ENCODE peak calls at places on chromosome 11, in six cellular contexts. One of them, this sample, is unnamed.

GRCh38 chr11:103862827-103863213 is 173.6 kb upstream of the DDI1 start:
- DNase-seq in left lung: no peak
- DNase-seq in MM.1S: no peak
- DNase-seq in endodermal cell: peak
- DNase-seq in ovary: no peak
- DNase-seq in thoracic aorta: no peak
- DNase-seq in this sample: no peak

GRCh38 chr11:112837162-112837826 is 123.9 kb upstream of the NCAM1 start:
- DNase-seq in MM.1S: no peak
- DNase-seq in left lung: no peak
- DNase-seq in thoracic aorta: no peak
- DNase-seq in ovary: no peak
- DNase-seq in endodermal cell: peak
- DNase-seq in this sample: no peak

GRCh38 chr11:44993971-44994705 is 43.5 kb upstream of the TP53I11 start:
- DNase-seq in left lung: no peak
- DNase-seq in ovary: no peak
- DNase-seq in MM.1S: no peak
- DNase-seq in thoracic aorta: no peak
- DNase-seq in endodermal cell: peak
- DNase-seq in this sample: no peak

GRCh38 chr11:110096369-110096976 is 3.3 kb downstream of the ZC3H12C start:
- DNase-seq in left lung: no peak
- DNase-seq in MM.1S: no peak
- DNase-seq in thoracic aorta: no peak
- DNase-seq in endodermal cell: no peak
- DNase-seq in ovary: no peak
- DNase-seq in this sample: no peak

GRCh38 chr11:72896431-72896830 is 82.2 kb downstream of the ATG16L2 start:
- DNase-seq in thoracic aorta: no peak
- DNase-seq in MM.1S: no peak
- DNase-seq in left lung: no peak
- DNase-seq in endodermal cell: no peak
- DNase-seq in ovary: no peak
- DNase-seq in this sample: no peak

GRCh38 chr11:66559141-66559861 is 9.1 kb downstream of the CTSF start:
- DNase-seq in left lung: no peak
- DNase-seq in thoracic aorta: no peak
- DNase-seq in MM.1S: no peak
- DNase-seq in endodermal cell: no peak
- DNase-seq in ovary: peak
- DNase-seq in this sample: no peak

GRCh38 chr11:70530629-70531185 is 132.4 kb downstream of the CTTN start:
- DNase-seq in ovary: no peak
- DNase-seq in endodermal cell: no peak
- DNase-seq in thoracic aorta: no peak
- DNase-seq in left lung: no peak
- DNase-seq in MM.1S: no peak
- DNase-seq in this sample: peak

GRCh38 chr11:122678406-122678805 is 22.9 kb downstream of the UBASH3B start:
- DNase-seq in ovary: no peak
- DNase-seq in MM.1S: no peak
- DNase-seq in thoracic aorta: no peak
- DNase-seq in endodermal cell: no peak
- DNase-seq in left lung: no peak
- DNase-seq in this sample: no peak

GRCh38 chr11:134949716-134950115 is 537.7 kb upstream of the B3GAT1 start:
- DNase-seq in MM.1S: no peak
- DNase-seq in ovary: no peak
- DNase-seq in left lung: no peak
- DNase-seq in endodermal cell: no peak
- DNase-seq in thoracic aorta: no peak
- DNase-seq in this sample: no peak

GRCh38 chr11:8683115-8683807 is 669 bp downstream of the RPL27A start:
- DNase-seq in MM.1S: peak
- DNase-seq in endodermal cell: no peak
- DNase-seq in thoracic aorta: no peak
- DNase-seq in left lung: no peak
- DNase-seq in ovary: no peak
- DNase-seq in this sample: peak

GRCh38 chr11:103601230-103601846 is 435.1 kb upstream of the DDI1 start:
- DNase-seq in endodermal cell: peak
- DNase-seq in thoracic aorta: no peak
- DNase-seq in ovary: no peak
- DNase-seq in MM.1S: peak
- DNase-seq in left lung: no peak
- DNase-seq in this sample: no peak

GRCh38 chr11:133833899-133834296 is 11.4 kb downstream of the SPATA19 start:
- DNase-seq in left lung: no peak
- DNase-seq in endodermal cell: no peak
- DNase-seq in MM.1S: no peak
- DNase-seq in thoracic aorta: no peak
- DNase-seq in ovary: no peak
- DNase-seq in this sample: no peak

GRCh38 chr11:63567044-63567840 is 4.1 kb upstream of the PLAAT2 start:
- DNase-seq in ovary: peak
- DNase-seq in thoracic aorta: no peak
- DNase-seq in MM.1S: peak
- DNase-seq in endodermal cell: no peak
- DNase-seq in left lung: no peak
- DNase-seq in this sample: no peak

GRCh38 chr11:19746081-19746480 is 33.4 kb downstream of the NAV2 start:
- DNase-seq in MM.1S: no peak
- DNase-seq in left lung: no peak
- DNase-seq in ovary: no peak
- DNase-seq in endodermal cell: no peak
- DNase-seq in thoracic aorta: no peak
- DNase-seq in this sample: no peak

GRCh38 chr11:44948155-44948554 is 2.5 kb downstream of the TP53I11 start:
- DNase-seq in endodermal cell: no peak
- DNase-seq in left lung: no peak
- DNase-seq in ovary: no peak
- DNase-seq in MM.1S: no peak
- DNase-seq in thoracic aorta: no peak
- DNase-seq in this sample: no peak

GRCh38 chr11:111406589-111406988 is 27.5 kb upstream of the POU2AF1 start:
- DNase-seq in endodermal cell: no peak
- DNase-seq in MM.1S: no peak
- DNase-seq in ovary: no peak
- DNase-seq in thoracic aorta: no peak
- DNase-seq in left lung: no peak
- DNase-seq in this sample: no peak

GRCh38 chr11:1415631-1416030 is 25.9 kb downstream of the BRSK2 start:
- DNase-seq in thoracic aorta: no peak
- DNase-seq in ovary: no peak
- DNase-seq in endodermal cell: no peak
- DNase-seq in left lung: no peak
- DNase-seq in MM.1S: no peak
- DNase-seq in this sample: no peak

GRCh38 chr11:14132312-14132711 is 169.8 kb downstream of the SPON1 start:
- DNase-seq in left lung: no peak
- DNase-seq in MM.1S: no peak
- DNase-seq in endodermal cell: no peak
- DNase-seq in thoracic aorta: no peak
- DNase-seq in ovary: no peak
- DNase-seq in this sample: no peak

GRCh38 chr11:129815596-129816461 is at the start of gene TMEM45B:
- DNase-seq in endodermal cell: peak
- DNase-seq in ovary: no peak
- DNase-seq in MM.1S: no peak
- DNase-seq in left lung: peak
- DNase-seq in thoracic aorta: no peak
- DNase-seq in this sample: peak

GRCh38 chr11:86497310-86497709 is 122.6 kb downstream of the CCDC81 start:
- DNase-seq in MM.1S: no peak
- DNase-seq in left lung: no peak
- DNase-seq in endodermal cell: no peak
- DNase-seq in ovary: no peak
- DNase-seq in thoracic aorta: no peak
- DNase-seq in this sample: no peak

GRCh38 chr11:5384335-5384734 is 723 bp downstream of the OR51M1 start:
- DNase-seq in left lung: no peak
- DNase-seq in thoracic aorta: no peak
- DNase-seq in ovary: no peak
- DNase-seq in MM.1S: no peak
- DNase-seq in endodermal cell: no peak
- DNase-seq in this sample: no peak

GRCh38 chr11:5383576-5383975 is at the start of gene OR51M1:
- DNase-seq in ovary: no peak
- DNase-seq in left lung: no peak
- DNase-seq in MM.1S: no peak
- DNase-seq in endodermal cell: peak
- DNase-seq in thoracic aorta: no peak
- DNase-seq in this sample: no peak

GRCh38 chr11:5380740-5381342 is 2.8 kb upstream of the OR51M1 start:
- DNase-seq in endodermal cell: peak
- DNase-seq in ovary: no peak
- DNase-seq in thoracic aorta: no peak
- DNase-seq in left lung: peak
- DNase-seq in MM.1S: peak
- DNase-seq in this sample: no peak
- TF ChIP-seq CTCF in endodermal cell: peak
- TF ChIP-seq CTCF in ovary: no peak
- TF ChIP-seq CTCF in thoracic aorta: peak
- TF ChIP-seq CTCF in left lung: peak
- TF ChIP-seq CTCF in MM.1S: peak
- TF ChIP-seq CTCF in this sample: peak

GRCh38 chr11:124869331-124869730 is 4.1 kb downstream of the ROBO3 start:
- DNase-seq in ovary: no peak
- DNase-seq in thoracic aorta: no peak
- DNase-seq in MM.1S: no peak
- DNase-seq in left lung: no peak
- DNase-seq in endodermal cell: peak
- DNase-seq in this sample: no peak
- H3K4me3 ChIP-seq in ovary: no peak
- H3K4me3 ChIP-seq in thoracic aorta: no peak
- H3K4me3 ChIP-seq in MM.1S: no peak
- H3K4me3 ChIP-seq in left lung: no peak
- H3K4me3 ChIP-seq in endodermal cell: no peak
- H3K4me3 ChIP-seq in this sample: no peak

GRCh38 chr11:125345706-125346561 is 150.1 kb downstream of the FEZ1 start:
- DNase-seq in left lung: peak
- DNase-seq in ovary: peak
- DNase-seq in thoracic aorta: peak
- DNase-seq in endodermal cell: peak
- DNase-seq in MM.1S: peak
- DNase-seq in this sample: peak
- H3K27ac ChIP-seq in left lung: no peak
- H3K27ac ChIP-seq in ovary: peak
- H3K27ac ChIP-seq in thoracic aorta: peak
- H3K27ac ChIP-seq in endodermal cell: peak
- H3K27ac ChIP-seq in MM.1S: no peak
- H3K27ac ChIP-seq in this sample: peak

GRCh38 chr11:78418584-78419211 is 1.1 kb upstream of the GAB2 start:
- DNase-seq in MM.1S: no peak
- DNase-seq in thoracic aorta: no peak
- DNase-seq in ovary: no peak
- DNase-seq in endodermal cell: no peak
- DNase-seq in left lung: no peak
- DNase-seq in this sample: no peak

GRCh38 chr11:78416285-78417174 is 1.1 kb downstream of the GAB2 start:
- DNase-seq in endodermal cell: peak
- DNase-seq in ovary: peak
- DNase-seq in thoracic aorta: peak
- DNase-seq in MM.1S: peak
- DNase-seq in left lung: peak
- DNase-seq in this sample: peak

GRCh38 chr11:78417175-78417887 is at the start of gene GAB2:
- DNase-seq in thoracic aorta: no peak
- DNase-seq in left lung: peak
- DNase-seq in MM.1S: peak
- DNase-seq in endodermal cell: peak
- DNase-seq in ovary: no peak
- DNase-seq in this sample: no peak

GRCh38 chr11:78419327-78419726 is 1.7 kb upstream of the GAB2 start:
- DNase-seq in MM.1S: no peak
- DNase-seq in ovary: peak
- DNase-seq in left lung: peak
- DNase-seq in thoracic aorta: no peak
- DNase-seq in endodermal cell: no peak
- DNase-seq in this sample: no peak

DNA sequence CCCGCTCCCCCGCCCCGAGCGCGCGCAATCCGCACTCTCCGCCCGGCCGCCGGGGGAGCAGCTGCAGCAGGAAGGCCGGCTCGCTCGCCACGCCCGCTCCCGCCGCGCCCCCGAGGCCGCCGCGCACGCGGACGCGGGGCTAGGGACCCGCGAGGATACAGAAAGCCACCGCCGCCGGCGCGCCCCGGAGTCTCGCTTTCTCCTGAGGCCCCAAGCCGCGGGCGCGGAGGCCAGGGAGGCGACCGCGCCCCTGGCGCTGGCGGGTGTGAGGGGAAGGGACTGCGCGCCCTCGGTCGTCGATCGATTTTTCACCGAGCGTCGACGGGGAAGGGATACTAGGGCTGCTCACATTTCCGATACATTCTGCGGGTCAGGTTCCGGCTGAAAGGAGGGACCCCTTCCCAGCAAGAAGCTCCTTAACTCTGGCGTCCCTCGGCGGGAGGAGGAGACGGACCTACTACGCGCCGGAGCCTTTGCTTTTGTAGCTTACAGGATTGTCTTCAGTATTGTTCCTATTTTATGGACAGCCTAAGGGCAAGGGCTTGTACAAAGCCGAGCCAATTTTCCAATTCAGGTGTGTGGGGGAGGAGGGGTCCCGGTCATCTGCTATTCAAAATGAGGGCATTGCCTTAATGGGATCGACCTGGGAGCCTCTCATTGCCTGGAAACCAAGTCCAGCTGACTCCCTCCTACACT is 416 bp upstream of the GAB2 start:
- DNase-seq in thoracic aorta: no peak
- DNase-seq in ovary: peak
- DNase-seq in MM.1S: peak
- DNase-seq in left lung: peak
- DNase-seq in endodermal cell: peak
- DNase-seq in this sample: peak
- TF ChIP-seq CTCF in thoracic aorta: no peak
- TF ChIP-seq CTCF in ovary: peak
- TF ChIP-seq CTCF in MM.1S: no peak
- TF ChIP-seq CTCF in left lung: no peak
- TF ChIP-seq CTCF in endodermal cell: peak
- TF ChIP-seq CTCF in this sample: peak

DNA sequence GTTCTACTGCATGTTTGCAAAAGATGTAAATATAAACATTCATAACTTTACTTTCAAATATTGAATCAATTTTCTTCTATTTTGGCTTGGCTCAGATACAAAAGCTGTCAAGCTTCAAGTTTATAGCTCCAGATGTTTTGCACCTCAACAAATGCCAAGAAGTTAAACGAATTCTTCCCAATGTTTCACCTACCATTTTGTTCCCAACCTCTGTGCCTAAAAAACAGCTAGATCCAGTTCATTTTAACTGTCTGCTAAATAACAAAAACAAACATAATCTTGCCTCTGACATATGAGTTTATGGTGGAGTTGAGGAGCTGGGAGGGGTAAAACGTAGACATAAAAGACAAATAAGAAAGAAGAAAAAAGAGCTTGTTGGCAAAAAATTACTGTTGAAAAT is 76.4 kb downstream of the RAB30 start:
- DNase-seq in left lung: no peak
- DNase-seq in thoracic aorta: no peak
- DNase-seq in MM.1S: no peak
- DNase-seq in endodermal cell: no peak
- DNase-seq in ovary: no peak
- DNase-seq in this sample: no peak
- H3K4me3 ChIP-seq in left lung: no peak
- H3K4me3 ChIP-seq in thoracic aorta: no peak
- H3K4me3 ChIP-seq in MM.1S: peak
- H3K4me3 ChIP-seq in endodermal cell: no peak
- H3K4me3 ChIP-seq in ovary: no peak
- H3K4me3 ChIP-seq in this sample: no peak

GRCh38 chr11:64759131-64759721 is 548 bp downstream of the PYGM start:
- DNase-seq in ovary: peak
- DNase-seq in thoracic aorta: no peak
- DNase-seq in MM.1S: no peak
- DNase-seq in left lung: peak
- DNase-seq in endodermal cell: no peak
- DNase-seq in this sample: peak
- H3K27ac ChIP-seq in ovary: peak
- H3K27ac ChIP-seq in thoracic aorta: peak
- H3K27ac ChIP-seq in MM.1S: no peak
- H3K27ac ChIP-seq in left lung: peak
- H3K27ac ChIP-seq in endodermal cell: peak
- H3K27ac ChIP-seq in this sample: peak